ENCODE peak calls at places on chromosomes 1 and 21, in ten cellular contexts. D, X, A, F, K, S, L, N, T and P are unnamed samples.

GRCh38 chr1:50611675-50612074 is 188.4 kb upstream of the DMRTA2 start:
- DNase-seq in D (no peak), X (no peak), A (no peak), F (no peak), K (no peak), S (no peak), L (no peak), N (no peak), T (no peak), P (no peak)

GRCh38 chr1:153945131-153945794 is 1.3 kb downstream of the DENND4B start:
- DNase-seq in D (no peak), X (peak), A (peak), F (peak), K (peak), S (no peak), L (no peak), N (peak), T (peak), P (peak)

GRCh38 chr1:148160421-148161251 is 8.6 kb upstream of the NBPF11 start:
- DNase-seq in D (no peak), X (no peak), A (peak), F (no peak), K (no peak), S (no peak), L (no peak), N (no peak), T (no peak), P (no peak)

GRCh38 chr1:214303538-214303937 is 22.6 kb downstream of the SMYD2 start:
- DNase-seq in D (no peak), X (no peak), A (no peak), F (no peak), K (no peak), S (no peak), L (no peak), N (no peak), T (no peak), P (no peak)

GRCh38 chr21:16851054-16851453 is 661.8 kb upstream of the CXADR start:
- DNase-seq in D (no peak), X (no peak), A (no peak), F (no peak), K (no peak), S (peak), L (no peak), N (no peak), T (no peak), P (no peak)

GRCh38 chr21:42381347-42381984 is 14.4 kb downstream of the TMPRSS3 start:
- DNase-seq in D (peak), X (peak), A (no peak), F (no peak), K (peak), S (peak), L (no peak), N (peak), T (no peak), P (peak)

GRCh38 chr1:54551891-54552290 is 3.9 kb downstream of the ACOT11 start:
- DNase-seq in D (no peak), X (no peak), A (no peak), F (peak), K (no peak), S (no peak), L (no peak), N (no peak), T (no peak), P (no peak)

GRCh38 chr1:242710847-242711246 is 186.3 kb upstream of the PLD5 start:
- DNase-seq in D (no peak), X (no peak), A (no peak), F (no peak), K (no peak), S (no peak), L (no peak), N (no peak), T (no peak), P (no peak)

GRCh38 chr1:96520542-96520941 is 201.0 kb upstream of the PTBP2 start:
- DNase-seq in D (no peak), X (no peak), A (no peak), F (no peak), K (no peak), S (no peak), L (no peak), N (no peak), T (no peak), P (no peak)

GRCh38 chr1:93829061-93829460 is 49.9 kb downstream of the DNTTIP2 start:
- DNase-seq in D (no peak), X (no peak), A (no peak), F (no peak), K (no peak), S (no peak), L (no peak), N (no peak), T (no peak), P (no peak)

GRCh38 chr1:20867847-20868246 is 80.7 kb upstream of the HP1BP3 start:
- DNase-seq in D (no peak), X (no peak), A (no peak), F (no peak), K (no peak), S (no peak), L (no peak), N (no peak), T (no peak), P (no peak)

GRCh38 chr21:31873696-31874599 is 1.1 kb downstream of the HUNK start:
- DNase-seq in D (no peak), X (no peak), A (peak), F (peak), K (peak), S (peak), L (no peak), N (peak), T (peak), P (no peak)

GRCh38 chr1:26044414-26044813 is 1.5 kb downstream of the SLC30A2 start:
- DNase-seq in D (no peak), X (no peak), A (no peak), F (no peak), K (no peak), S (no peak), L (no peak), N (no peak), T (no peak), P (no peak)

GRCh38 chr21:45523411-45524101 is 18.7 kb downstream of the SLC19A1 start:
- DNase-seq in D (no peak), X (no peak), A (peak), F (peak), K (no peak), S (no peak), L (no peak), N (no peak), T (peak), P (no peak)

GRCh38 chr1:194043984-194044755 is 857.8 kb upstream of the B3GALT2 start:
- DNase-seq in D (peak), X (no peak), A (no peak), F (no peak), K (no peak), S (no peak), L (no peak), N (no peak), T (no peak), P (no peak)

GRCh38 chr1:87115317-87115885 is 201.0 kb downstream of the HS2ST1 start:
- DNase-seq in D (peak), X (no peak), A (peak), F (no peak), K (no peak), S (peak), L (no peak), N (peak), T (no peak), P (no peak)

GRCh38 chr1:3014041-3014440 is 7.2 kb upstream of the ACTRT2 start:
- DNase-seq in D (no peak), X (no peak), A (no peak), F (no peak), K (no peak), S (no peak), L (no peak), N (no peak), T (no peak), P (no peak)

GRCh38 chr1:31981976-31982375 is 31.7 kb upstream of the KHDRBS1 start:
- DNase-seq in D (peak), X (peak), A (no peak), F (no peak), K (no peak), S (no peak), L (no peak), N (no peak), T (no peak), P (peak)

GRCh38 chr1:2414297-2414958 is 2.1 kb upstream of the PEX10 start:
- DNase-seq in D (peak), X (peak), A (peak), F (peak), K (peak), S (peak), L (peak), N (peak), T (peak), P (peak)

GRCh38 chr1:183301239-183301638 is 115.2 kb downstream of the LAMC2 start:
- DNase-seq in D (no peak), X (no peak), A (no peak), F (no peak), K (no peak), S (no peak), L (no peak), N (no peak), T (no peak), P (no peak)

GRCh38 chr21:21200103-21200938 is 202.1 kb downstream of the NCAM2 start:
- DNase-seq in D (peak), X (peak), A (peak), F (no peak), K (no peak), S (peak), L (no peak), N (peak), T (no peak), P (no peak)

GRCh38 chr1:230074762-230075161 is 7.7 kb downstream of the GALNT2 start:
- DNase-seq in D (no peak), X (peak), A (no peak), F (no peak), K (no peak), S (no peak), L (no peak), N (no peak), T (no peak), P (no peak)

GRCh38 chr1:178973671-178974091 is 52.0 kb upstream of the FAM20B start:
- DNase-seq in D (no peak), X (peak), A (no peak), F (no peak), K (no peak), S (peak), L (no peak), N (no peak), T (no peak), P (no peak)